ENCODE peak calls at places on chromosomes 4 and X, in seven cellular contexts. T is HL-60, J is SK-N-SH, F is SK-N-MC, W is prostate gland, Z is esophagus muscularis mucosa, G is breast epithelium. E is an unnamed sample.

GRCh38 chr4:52645315-52645714 is 13.8 kb downstream of the USP46 start:
- DNase-seq in G (no peak), Z (no peak), T (no peak), F (no peak), J (no peak), W (no peak), E (no peak)

GRCh38 chrX:55451626-55451989 is 319 bp upstream of the MAGEH1 start:
- DNase-seq in Z (no peak), G (no peak), J (no peak), W (no peak), F (no peak), T (no peak), E (no peak)

GRCh38 chr4:38939150-38939549 is 71.5 kb downstream of the FAM114A1 start:
- DNase-seq in Z (no peak), F (no peak), J (no peak), W (no peak), G (no peak), T (no peak), E (no peak)

GRCh38 chr4:69092190-69092589 is 4.1 kb upstream of the UGT2B7 start:
- DNase-seq in W (no peak), T (no peak), F (no peak), G (no peak), J (no peak), Z (no peak), E (peak)

GRCh38 chrX:48071064-48071985 is at the start of gene ZNF630:
- DNase-seq in G (peak), T (no peak), J (peak), W (peak), F (no peak), Z (peak), E (peak)

GRCh38 chr4:98540803-98541202 is 117.6 kb downstream of the TSPAN5 start:
- DNase-seq in W (no peak), F (no peak), T (no peak), Z (peak), J (no peak), G (no peak), E (no peak)

GRCh38 chr4:53608649-53609048 is 17.4 kb upstream of the LNX1 start:
- DNase-seq in Z (peak), F (no peak), T (no peak), G (no peak), W (no peak), J (no peak), E (no peak)

GRCh38 chrX:41382699-41383645 is 49.0 kb downstream of the DDX3X start:
- DNase-seq in G (no peak), Z (no peak), F (no peak), J (no peak), T (peak), W (no peak), E (no peak)

GRCh38 chrX:69314436-69315348 is 149.4 kb upstream of the PJA1 start:
- DNase-seq in W (peak), T (no peak), J (peak), G (no peak), F (no peak), Z (no peak), E (no peak)

GRCh38 chrX:102697506-102697905 is 14.7 kb upstream of the GPRASP2 start:
- DNase-seq in T (no peak), Z (no peak), J (no peak), G (no peak), W (no peak), F (no peak), E (peak)

GRCh38 chr4:94406668-94407437 is 44.9 kb upstream of the PDLIM5 start:
- DNase-seq in J (peak), Z (no peak), F (peak), T (peak), W (peak), G (peak), E (peak)

GRCh38 chrX:34880656-34881055 is 61.9 kb upstream of the FAM47B start:
- DNase-seq in Z (no peak), W (no peak), G (no peak), T (no peak), F (no peak), J (no peak), E (no peak)

GRCh38 chrX:18668059-18668458 is 3.8 kb downstream of the RS1 start:
- DNase-seq in F (no peak), W (no peak), J (no peak), Z (no peak), T (no peak), G (no peak), E (no peak)

GRCh38 chr4:5780831-5781480 is 70.0 kb downstream of the EVC start:
- DNase-seq in J (no peak), G (no peak), Z (no peak), T (no peak), F (no peak), W (no peak), E (no peak)

GRCh38 chr4:147492761-147493160 is 11.9 kb downstream of the EDNRA start:
- DNase-seq in G (no peak), J (no peak), W (no peak), Z (no peak), T (no peak), F (no peak), E (peak)

GRCh38 chr4:73036123-73036522 is 33.4 kb downstream of the COX18 start:
- DNase-seq in G (no peak), W (no peak), F (no peak), Z (no peak), T (no peak), J (no peak), E (no peak)

GRCh38 chr4:102139132-102139573 is 206.1 kb downstream of the SLC39A8 start:
- DNase-seq in G (peak), Z (no peak), F (peak), J (no peak), T (no peak), W (no peak), E (peak)

GRCh38 chr4:113572620-113573019 is 188.9 kb downstream of the CAMK2D start:
- DNase-seq in T (no peak), G (no peak), W (no peak), F (no peak), J (no peak), Z (no peak), E (no peak)

GRCh38 chr4:33149658-33150057 is 2429.5 kb downstream of the PCDH7 start:
- DNase-seq in Z (no peak), F (no peak), T (no peak), J (no peak), G (no peak), W (no peak), E (no peak)

GRCh38 chr4:1212546-1213335 is 36.2 kb downstream of the CTBP1 start:
- DNase-seq in T (no peak), G (no peak), J (no peak), F (no peak), W (no peak), Z (no peak), E (no peak)

GRCh38 chrX:120759685-120760084 is 116.0 kb downstream of the CT47B1 start:
- DNase-seq in Z (no peak), W (no peak), G (no peak), F (no peak), J (no peak), T (no peak), E (no peak)

GRCh38 chr4:123397276-123398150 is 918 bp downstream of the SPRY1 start:
- DNase-seq in F (no peak), Z (no peak), G (no peak), T (peak), W (peak), J (peak), E (peak)

GRCh38 chr4:13711233-13711775 is 83.8 kb upstream of the BOD1L1 start:
- DNase-seq in T (no peak), W (no peak), J (no peak), Z (no peak), F (no peak), G (no peak), E (no peak)

GRCh38 chr4:165208741-165209388 is 1.5 kb downstream of the KLHL2 start:
- DNase-seq in J (no peak), G (no peak), T (no peak), W (no peak), Z (no peak), F (no peak), E (peak)

GRCh38 chr4:24922416-24922815 is 9.6 kb upstream of the CCDC149 start:
- DNase-seq in T (no peak), F (no peak), G (no peak), W (no peak), J (no peak), Z (no peak), E (no peak)

GRCh38 chrX:24292358-24292757 is 21.5 kb downstream of the SUPT20HL2 start:
- DNase-seq in Z (no peak), T (no peak), W (no peak), G (no peak), J (no peak), F (no peak), E (no peak)

GRCh38 chr4:174273960-174274359 is 9.5 kb downstream of the FBXO8 start:
- DNase-seq in G (no peak), W (no peak), J (no peak), Z (no peak), T (no peak), F (no peak), E (no peak)

GRCh38 chrX:113260474-113260873 is 419.8 kb upstream of the AMOT start:
- DNase-seq in W (no peak), J (no peak), T (no peak), Z (no peak), G (no peak), F (no peak), E (peak)

GRCh38 chr4:82648356-82648755 is 86.6 kb upstream of the TMEM150C start:
- DNase-seq in W (no peak), J (no peak), Z (no peak), T (no peak), F (no peak), G (no peak), E (no peak)

GRCh38 chr4:68319040-68319439 is 30.9 kb downstream of the YTHDC1 start:
- DNase-seq in Z (no peak), F (no peak), J (no peak), T (no peak), W (no peak), G (no peak), E (no peak)

GRCh38 chrX:31154941-31155340 is 83.1 kb upstream of the FTHL17 start:
- DNase-seq in G (no peak), T (no peak), Z (no peak), F (no peak), J (peak), W (no peak), E (no peak)

GRCh38 chr4:185270885-185271284 is 61.5 kb downstream of the SNX25 start:
- DNase-seq in Z (no peak), T (no peak), J (no peak), W (no peak), G (no peak), F (no peak), E (no peak)

GRCh38 chrX:130034178-130034577 is 51.7 kb downstream of the BCORL1 start:
- DNase-seq in W (no peak), T (no peak), J (no peak), F (no peak), Z (no peak), G (no peak), E (no peak)

GRCh38 chr4:183636923-183637322 is 22.1 kb downstream of the RWDD4 start:
- DNase-seq in F (no peak), Z (no peak), T (no peak), G (no peak), J (no peak), W (no peak), E (peak)

GRCh38 chrX:4382273-4382672 is 668.8 kb upstream of the PRKX start:
- DNase-seq in T (no peak), J (no peak), F (no peak), W (no peak), Z (no peak), G (no peak), E (no peak)

GRCh38 chr4:169925678-169926077 is 100.5 kb downstream of the MFAP3L start:
- DNase-seq in J (no peak), Z (no peak), G (no peak), W (no peak), F (no peak), T (no peak), E (no peak)

GRCh38 chrX:5648941-5649568 is 579.6 kb downstream of the NLGN4X start:
- DNase-seq in T (no peak), Z (no peak), F (no peak), G (no peak), J (no peak), W (no peak), E (no peak)
- TF ChIP-seq POLR2AphosphoS5 in T (no peak), Z (no peak), F (no peak), G (no peak), J (no peak), W (no peak), E (no peak)

GRCh38 chr4:156303708-156304107 is 350.0 kb upstream of the CTSO start:
- DNase-seq in G (no peak), J (no peak), F (no peak), T (no peak), Z (no peak), W (no peak), E (no peak)

GRCh38 chr4:156295676-156296075 is 342.0 kb upstream of the CTSO start:
- DNase-seq in G (no peak), F (no peak), J (no peak), W (no peak), T (no peak), Z (no peak), E (no peak)

GRCh38 chr4:156294577-156294976 is 340.9 kb upstream of the CTSO start:
- DNase-seq in F (peak), G (no peak), J (peak), T (peak), W (no peak), Z (no peak), E (peak)

GRCh38 chr4:156293657-156294297 is 340.1 kb upstream of the CTSO start:
- DNase-seq in F (no peak), Z (no peak), T (no peak), W (no peak), J (no peak), G (no peak), E (peak)

DNA sequence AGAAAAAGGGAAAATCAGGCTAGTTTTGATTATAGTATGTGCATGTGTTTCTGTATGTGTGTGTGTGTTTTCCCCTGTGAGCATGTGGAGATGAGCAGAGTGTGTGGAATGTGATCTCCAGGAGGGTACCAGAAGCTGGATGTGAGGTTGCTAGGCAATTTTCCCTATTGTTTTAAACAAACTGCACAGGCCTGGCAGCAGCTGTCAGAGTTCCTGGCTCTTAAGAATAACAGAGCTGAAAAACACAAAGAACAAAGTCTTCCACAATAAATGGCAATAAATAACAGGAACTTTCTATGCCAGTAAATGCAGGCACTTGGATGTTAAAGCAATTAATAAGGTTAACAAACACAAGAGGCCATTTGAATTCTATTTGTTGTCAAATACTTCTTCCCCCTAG is 344.6 kb upstream of the CTSO start:
- DNase-seq in W (no peak), Z (no peak), F (no peak), G (no peak), J (no peak), T (no peak), E (peak)
- TF ChIP-seq POLR2AphosphoS5 in W (no peak), Z (no peak), F (no peak), G (no peak), J (no peak), T (no peak), E (no peak)

GRCh38 chr4:76831475-76832390 is 66.2 kb downstream of the SOWAHB start:
- DNase-seq in J (no peak), T (no peak), F (no peak), G (no peak), W (peak), Z (no peak), E (peak)

DNA sequence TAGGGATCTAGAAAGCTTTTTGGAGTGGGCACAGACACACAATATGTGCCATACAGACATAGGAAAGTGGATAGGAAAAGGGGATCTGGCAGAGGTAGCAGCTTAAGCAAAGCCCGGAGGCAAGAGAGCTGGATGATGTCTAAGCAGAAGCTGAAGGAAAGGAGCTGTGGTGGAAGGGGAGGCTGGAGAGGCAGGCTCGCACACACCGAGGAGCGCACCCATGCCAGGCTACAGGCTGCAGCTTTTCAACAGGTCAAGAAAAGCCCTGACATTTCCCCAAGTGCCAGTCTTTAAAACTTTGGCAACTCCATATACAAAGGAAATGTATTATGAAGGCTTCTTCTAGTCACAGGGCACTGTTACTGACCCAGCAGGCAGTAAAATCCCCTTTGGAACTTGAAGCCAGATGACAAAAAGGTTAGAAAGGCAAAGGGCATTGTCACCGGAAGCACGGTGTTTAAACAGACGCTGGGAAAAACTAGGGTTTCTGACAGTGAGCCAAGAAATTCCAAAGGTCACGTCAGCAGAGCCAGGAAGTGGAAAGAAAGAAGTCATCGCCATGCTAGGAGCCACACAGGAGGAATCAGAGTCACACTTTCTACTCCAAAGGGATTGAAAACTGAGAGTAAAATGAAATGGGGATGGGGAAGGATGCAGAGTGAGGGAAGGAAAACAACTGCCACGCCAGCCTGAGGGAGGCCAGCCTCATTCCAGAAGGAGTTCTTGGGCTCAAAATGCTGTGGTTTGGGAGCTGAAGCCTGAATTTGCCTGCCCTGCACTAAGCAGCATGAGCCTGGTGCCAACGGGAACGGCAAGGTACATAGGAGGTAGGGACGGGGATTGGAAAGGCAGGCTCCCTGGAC is 67.1 kb downstream of the SOWAHB start:
- DNase-seq in W (no peak), F (peak), J (no peak), Z (no peak), T (no peak), G (no peak), E (peak)
- TF ChIP-seq POLR2AphosphoS5 in W (peak), F (no peak), J (no peak), Z (peak), T (no peak), G (no peak), E (peak)

DNA sequence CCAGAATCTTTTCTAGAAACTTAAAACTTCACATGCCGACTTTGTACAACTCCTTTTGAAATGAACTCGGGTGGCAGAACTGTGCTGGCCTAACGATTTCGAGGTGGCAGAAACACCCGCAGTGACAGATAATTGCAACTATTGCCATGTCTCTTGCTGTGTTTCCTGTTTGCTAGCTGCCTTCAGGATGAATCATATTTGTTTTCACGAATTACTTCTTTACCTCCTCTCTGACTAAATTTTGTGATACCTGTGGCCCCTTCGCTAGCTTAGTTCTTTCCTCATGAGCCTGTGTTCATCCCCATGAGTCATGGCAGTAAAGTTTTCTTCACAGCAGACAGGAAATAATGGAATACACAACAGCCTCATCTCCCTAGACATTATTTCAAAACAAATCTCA is 104.6 kb upstream of the SMIM10 start:
- DNase-seq in T (peak), Z (no peak), J (no peak), F (no peak), W (no peak), G (no peak), E (no peak)
- TF ChIP-seq POLR2AphosphoS5 in T (no peak), Z (no peak), J (no peak), F (no peak), W (no peak), G (no peak), E (no peak)

DNA sequence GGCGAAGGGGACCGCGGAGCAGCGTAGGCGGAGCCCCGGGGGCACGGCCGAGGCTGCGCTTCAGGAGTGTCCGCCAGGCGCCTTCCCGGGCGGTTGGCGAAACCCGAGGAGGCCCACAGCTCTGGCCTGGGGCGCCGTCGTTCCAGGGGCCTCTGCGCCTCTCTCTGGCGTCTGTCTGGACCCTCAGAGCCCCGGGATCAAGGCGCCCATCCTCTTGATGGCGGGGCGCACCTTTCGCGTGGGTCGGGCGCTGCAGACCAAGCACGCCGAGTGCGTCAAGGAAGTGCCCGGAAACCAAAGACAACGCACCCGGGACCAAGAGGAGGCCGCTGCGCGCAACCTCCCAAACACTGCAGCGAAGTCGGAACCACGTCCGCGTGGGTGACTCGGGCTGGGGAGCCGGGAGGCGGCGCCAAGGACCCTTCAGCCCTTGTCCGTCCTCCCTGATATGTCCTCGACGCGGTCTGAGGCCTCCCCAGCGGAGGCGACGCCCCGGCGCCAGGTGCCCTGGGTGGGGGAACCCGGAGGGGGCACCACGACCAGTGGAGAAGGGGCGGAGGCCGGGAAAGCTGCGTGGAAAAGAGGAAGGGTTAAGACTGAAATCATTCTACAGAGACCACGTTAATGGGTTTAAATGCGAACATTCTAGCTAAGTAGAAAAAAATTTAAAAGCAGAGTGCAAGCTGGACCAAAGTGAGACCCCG is 9.9 kb downstream of the HMX1 start:
- DNase-seq in G (no peak), F (no peak), W (no peak), J (no peak), T (no peak), Z (no peak), E (no peak)
- TF ChIP-seq POLR2AphosphoS5 in G (no peak), F (no peak), W (no peak), J (no peak), T (no peak), Z (no peak), E (no peak)